ENCODE peak calls at places on chromosomes 13 and 19, in eight cellular contexts. One of them, this sample, is unnamed.

GRCh38 chr13:103605546-103606326 is 539.5 kb upstream of the SLC10A2 start:
- DNase-seq in activated CD4-positive, CD25-positive, alpha-beta regulatory T cell: no peak
- DNase-seq in stimulated activated CD8-positive, alpha-beta memory T cell treated with anti-CD3 and anti-CD28 coated beads, Interleukin-4, amount 100 ng/mL, for 24 hours: no peak
- DNase-seq in germinal center: no peak
- DNase-seq in neuronal stem cell: no peak
- DNase-seq in H54: no peak
- DNase-seq in HEK293T: no peak
- DNase-seq in stimulated activated naive CD8-positive, alpha-beta T cell treated with anti-CD3 and anti-CD28 coated beads, Interleukin-15, Interleukin-2, amounts not matched to agents 100 U/mL and 50 U/mL, for 24 hours: no peak
- DNase-seq in this sample: no peak

GRCh38 chr13:43113603-43114002 is 90.2 kb downstream of the DNAJC15 start:
- DNase-seq in H54: no peak
- DNase-seq in stimulated activated CD8-positive, alpha-beta memory T cell treated with anti-CD3 and anti-CD28 coated beads, Interleukin-4, amount 100 ng/mL, for 24 hours: no peak
- DNase-seq in neuronal stem cell: no peak
- DNase-seq in activated CD4-positive, CD25-positive, alpha-beta regulatory T cell: no peak
- DNase-seq in stimulated activated naive CD8-positive, alpha-beta T cell treated with anti-CD3 and anti-CD28 coated beads, Interleukin-15, Interleukin-2, amounts not matched to agents 100 U/mL and 50 U/mL, for 24 hours: no peak
- DNase-seq in germinal center: no peak
- DNase-seq in HEK293T: no peak
- DNase-seq in this sample: no peak

GRCh38 chr19:56270676-56271075 is 1.9 kb upstream of the EDDM13 start:
- DNase-seq in stimulated activated naive CD8-positive, alpha-beta T cell treated with anti-CD3 and anti-CD28 coated beads, Interleukin-15, Interleukin-2, amounts not matched to agents 100 U/mL and 50 U/mL, for 24 hours: no peak
- DNase-seq in activated CD4-positive, CD25-positive, alpha-beta regulatory T cell: no peak
- DNase-seq in H54: no peak
- DNase-seq in stimulated activated CD8-positive, alpha-beta memory T cell treated with anti-CD3 and anti-CD28 coated beads, Interleukin-4, amount 100 ng/mL, for 24 hours: no peak
- DNase-seq in HEK293T: no peak
- DNase-seq in neuronal stem cell: no peak
- DNase-seq in germinal center: no peak
- DNase-seq in this sample: no peak

GRCh38 chr19:16398530-16399241 is 73.1 kb downstream of the EPS15L1 start:
- DNase-seq in stimulated activated naive CD8-positive, alpha-beta T cell treated with anti-CD3 and anti-CD28 coated beads, Interleukin-15, Interleukin-2, amounts not matched to agents 100 U/mL and 50 U/mL, for 24 hours: no peak
- DNase-seq in neuronal stem cell: no peak
- DNase-seq in stimulated activated CD8-positive, alpha-beta memory T cell treated with anti-CD3 and anti-CD28 coated beads, Interleukin-4, amount 100 ng/mL, for 24 hours: no peak
- DNase-seq in HEK293T: no peak
- DNase-seq in H54: no peak
- DNase-seq in activated CD4-positive, CD25-positive, alpha-beta regulatory T cell: no peak
- DNase-seq in germinal center: no peak
- DNase-seq in this sample: peak; percentile 9

GRCh38 chr13:40096357-40096911 is 441.0 kb downstream of the COG6 start:
- DNase-seq in H54: no peak
- DNase-seq in activated CD4-positive, CD25-positive, alpha-beta regulatory T cell: peak; percentile 3
- DNase-seq in HEK293T: no peak
- DNase-seq in germinal center: peak; percentile 22
- DNase-seq in stimulated activated naive CD8-positive, alpha-beta T cell treated with anti-CD3 and anti-CD28 coated beads, Interleukin-15, Interleukin-2, amounts not matched to agents 100 U/mL and 50 U/mL, for 24 hours: peak; percentile 44
- DNase-seq in neuronal stem cell: no peak
- DNase-seq in stimulated activated CD8-positive, alpha-beta memory T cell treated with anti-CD3 and anti-CD28 coated beads, Interleukin-4, amount 100 ng/mL, for 24 hours: no peak
- DNase-seq in this sample: peak; percentile 58

GRCh38 chr19:2035590-2035991 is 15.5 kb downstream of the MKNK2 start:
- DNase-seq in activated CD4-positive, CD25-positive, alpha-beta regulatory T cell: no peak
- DNase-seq in HEK293T: no peak
- DNase-seq in stimulated activated naive CD8-positive, alpha-beta T cell treated with anti-CD3 and anti-CD28 coated beads, Interleukin-15, Interleukin-2, amounts not matched to agents 100 U/mL and 50 U/mL, for 24 hours: no peak
- DNase-seq in germinal center: no peak
- DNase-seq in neuronal stem cell: no peak
- DNase-seq in stimulated activated CD8-positive, alpha-beta memory T cell treated with anti-CD3 and anti-CD28 coated beads, Interleukin-4, amount 100 ng/mL, for 24 hours: no peak
- DNase-seq in H54: no peak
- DNase-seq in this sample: no peak

GRCh38 chr13:39777527-39778061 is 122.1 kb downstream of the COG6 start:
- DNase-seq in neuronal stem cell: no peak
- DNase-seq in HEK293T: peak; percentile 10
- DNase-seq in stimulated activated naive CD8-positive, alpha-beta T cell treated with anti-CD3 and anti-CD28 coated beads, Interleukin-15, Interleukin-2, amounts not matched to agents 100 U/mL and 50 U/mL, for 24 hours: peak; percentile 50
- DNase-seq in stimulated activated CD8-positive, alpha-beta memory T cell treated with anti-CD3 and anti-CD28 coated beads, Interleukin-4, amount 100 ng/mL, for 24 hours: peak; percentile 7
- DNase-seq in H54: peak; percentile 7
- DNase-seq in activated CD4-positive, CD25-positive, alpha-beta regulatory T cell: no peak
- DNase-seq in germinal center: peak; percentile 21
- DNase-seq in this sample: peak; percentile 24

GRCh38 chr13:42075517-42075916 is 27.1 kb downstream of the DGKH start:
- DNase-seq in germinal center: no peak
- DNase-seq in stimulated activated CD8-positive, alpha-beta memory T cell treated with anti-CD3 and anti-CD28 coated beads, Interleukin-4, amount 100 ng/mL, for 24 hours: no peak
- DNase-seq in activated CD4-positive, CD25-positive, alpha-beta regulatory T cell: no peak
- DNase-seq in HEK293T: no peak
- DNase-seq in neuronal stem cell: no peak
- DNase-seq in H54: no peak
- DNase-seq in stimulated activated naive CD8-positive, alpha-beta T cell treated with anti-CD3 and anti-CD28 coated beads, Interleukin-15, Interleukin-2, amounts not matched to agents 100 U/mL and 50 U/mL, for 24 hours: no peak
- DNase-seq in this sample: no peak

GRCh38 chr13:94703721-94704314 is 8.5 kb downstream of the SOX21 start:
- DNase-seq in H54: no peak
- DNase-seq in stimulated activated naive CD8-positive, alpha-beta T cell treated with anti-CD3 and anti-CD28 coated beads, Interleukin-15, Interleukin-2, amounts not matched to agents 100 U/mL and 50 U/mL, for 24 hours: no peak
- DNase-seq in HEK293T: no peak
- DNase-seq in neuronal stem cell: no peak
- DNase-seq in germinal center: no peak
- DNase-seq in activated CD4-positive, CD25-positive, alpha-beta regulatory T cell: no peak
- DNase-seq in stimulated activated CD8-positive, alpha-beta memory T cell treated with anti-CD3 and anti-CD28 coated beads, Interleukin-4, amount 100 ng/mL, for 24 hours: no peak
- DNase-seq in this sample: no peak

GRCh38 chr19:16605115-16605514 is 22.9 kb downstream of the MED26 start:
- DNase-seq in H54: no peak
- DNase-seq in neuronal stem cell: no peak
- DNase-seq in activated CD4-positive, CD25-positive, alpha-beta regulatory T cell: no peak
- DNase-seq in stimulated activated CD8-positive, alpha-beta memory T cell treated with anti-CD3 and anti-CD28 coated beads, Interleukin-4, amount 100 ng/mL, for 24 hours: no peak
- DNase-seq in germinal center: no peak
- DNase-seq in HEK293T: no peak
- DNase-seq in stimulated activated naive CD8-positive, alpha-beta T cell treated with anti-CD3 and anti-CD28 coated beads, Interleukin-15, Interleukin-2, amounts not matched to agents 100 U/mL and 50 U/mL, for 24 hours: no peak
- DNase-seq in this sample: no peak

GRCh38 chr13:74061939-74062595 is 72.1 kb downstream of the KLF12 start:
- DNase-seq in germinal center: no peak
- DNase-seq in activated CD4-positive, CD25-positive, alpha-beta regulatory T cell: no peak
- DNase-seq in HEK293T: no peak
- DNase-seq in stimulated activated CD8-positive, alpha-beta memory T cell treated with anti-CD3 and anti-CD28 coated beads, Interleukin-4, amount 100 ng/mL, for 24 hours: no peak
- DNase-seq in stimulated activated naive CD8-positive, alpha-beta T cell treated with anti-CD3 and anti-CD28 coated beads, Interleukin-15, Interleukin-2, amounts not matched to agents 100 U/mL and 50 U/mL, for 24 hours: no peak
- DNase-seq in H54: no peak
- DNase-seq in neuronal stem cell: no peak
- DNase-seq in this sample: no peak

GRCh38 chr13:32645854-32646253 is 59.6 kb downstream of the PDS5B start:
- DNase-seq in activated CD4-positive, CD25-positive, alpha-beta regulatory T cell: no peak
- DNase-seq in neuronal stem cell: no peak
- DNase-seq in germinal center: no peak
- DNase-seq in H54: no peak
- DNase-seq in HEK293T: no peak
- DNase-seq in stimulated activated naive CD8-positive, alpha-beta T cell treated with anti-CD3 and anti-CD28 coated beads, Interleukin-15, Interleukin-2, amounts not matched to agents 100 U/mL and 50 U/mL, for 24 hours: peak; percentile 35
- DNase-seq in stimulated activated CD8-positive, alpha-beta memory T cell treated with anti-CD3 and anti-CD28 coated beads, Interleukin-4, amount 100 ng/mL, for 24 hours: no peak
- DNase-seq in this sample: no peak

GRCh38 chr13:34816543-34816942 is 125.5 kb upstream of the NBEA start:
- DNase-seq in germinal center: no peak
- DNase-seq in stimulated activated CD8-positive, alpha-beta memory T cell treated with anti-CD3 and anti-CD28 coated beads, Interleukin-4, amount 100 ng/mL, for 24 hours: no peak
- DNase-seq in activated CD4-positive, CD25-positive, alpha-beta regulatory T cell: no peak
- DNase-seq in HEK293T: no peak
- DNase-seq in neuronal stem cell: no peak
- DNase-seq in H54: no peak
- DNase-seq in stimulated activated naive CD8-positive, alpha-beta T cell treated with anti-CD3 and anti-CD28 coated beads, Interleukin-15, Interleukin-2, amounts not matched to agents 100 U/mL and 50 U/mL, for 24 hours: no peak
- DNase-seq in this sample: no peak

This sample was measured in NCI-H2171 treated with DMSO at 0.1 percent for 48 hours.